ENCODE peak calls at places on chromosomes 12 and 14, in seven cellular contexts. Q is cardiac muscle cell; C is NCI-H187; E is T follicular helper cell; K is choroid plexus epithelial cell; S is T-helper 9 cell; H is effector memory CD4-positive, alpha-beta T cell. J is an unnamed sample.

GRCh38 chr14:72538387-72538786 is 355.5 kb downstream of the DPF3 start:
- DNase-seq in Q (no peak), C (no peak), E (no peak), K (no peak), S (no peak), H (no peak), J (no peak)

GRCh38 chr12:76698316-76698715 is 65.6 kb upstream of the ZDHHC17 start:
- DNase-seq in Q (no peak), C (no peak), E (no peak), K (no peak), S (no peak), H (no peak), J (no peak)

GRCh38 chr14:29240046-29240445 is 473.5 kb downstream of the FOXG1 start:
- DNase-seq in Q (no peak), C (no peak), E (no peak), K (peak), S (no peak), H (no peak), J (no peak)

GRCh38 chr12:131049569-131050339 is 96.0 kb downstream of the ADGRD1 start:
- DNase-seq in Q (no peak), C (no peak), E (no peak), K (no peak), S (no peak), H (no peak), J (no peak)

GRCh38 chr12:23887055-23887835 is 62.2 kb downstream of the SOX5 start:
- DNase-seq in Q (no peak), C (no peak), E (no peak), K (peak), S (no peak), H (no peak), J (no peak)

GRCh38 chr12:85803231-85803630 is 33.0 kb downstream of the RASSF9 start:
- DNase-seq in Q (no peak), C (no peak), E (no peak), K (peak), S (no peak), H (no peak), J (no peak)

GRCh38 chr12:25864287-25864686 is 94.2 kb upstream of the RASSF8 start:
- DNase-seq in Q (no peak), C (no peak), E (no peak), K (no peak), S (no peak), H (no peak), J (no peak)

GRCh38 chr12:85310456-85311076 is 30.5 kb downstream of the ALX1 start:
- DNase-seq in Q (no peak), C (no peak), E (no peak), K (peak), S (no peak), H (no peak), J (no peak)

J was measured in T-helper 17 cell.